ENCODE peak calls at places on chromosomes 16 and 17, in eight cellular contexts. B, E, R, D, N, Z, M and Q are unnamed samples.
A peak's percentile ranks its signal among the peaks of the same experiment; 100 is the strongest.

GRCh38 chr17:37884516-37884915 is 39.7 kb upstream of the TBC1D3K start:
- DNase-seq in D (no peak), R (no peak), N (no peak), M (no peak), E (no peak), Z (no peak), B (no peak), Q (no peak)

GRCh38 chr17:50423553-50424159 is 2.4 kb upstream of the ACSF2 start:
- DNase-seq in E (no peak), R (no peak), D (no peak), N (no peak), M (peak; percentile 93), Z (peak; percentile 99), B (no peak), Q (no peak)

GRCh38 chr17:13051876-13052275 is 34.0 kb upstream of the ELAC2 start:
- DNase-seq in B (no peak), M (no peak), E (no peak), Z (no peak), N (no peak), D (no peak), R (no peak), Q (no peak)

GRCh38 chr17:81961554-81962498 is 839 bp upstream of the NOTUM start:
- DNase-seq in D (no peak), Z (no peak), B (no peak), M (no peak), N (no peak), R (no peak), E (no peak), Q (no peak)

GRCh38 chr17:68522266-68522665 is 10.0 kb downstream of the PRKAR1A start:
- DNase-seq in D (no peak), Z (no peak), E (no peak), B (no peak), R (no peak), M (no peak), N (no peak), Q (no peak)

GRCh38 chr17:55298111-55298510 is 33.4 kb downstream of the HLF start:
- DNase-seq in D (no peak), Z (no peak), M (no peak), E (no peak), B (no peak), R (no peak), N (no peak), Q (no peak)

GRCh38 chr17:37485938-37486570 is 3.6 kb upstream of the DUSP14 start:
- DNase-seq in D (no peak), Z (no peak), R (no peak), E (no peak), M (no peak), N (no peak), B (no peak), Q (no peak)

GRCh38 chr17:51765558-51766145 is 392.9 kb downstream of the CA10 start:
- DNase-seq in D (no peak), R (no peak), E (no peak), M (no peak), Z (no peak), N (no peak), B (no peak), Q (no peak)

GRCh38 chr16:12016166-12016947 is 39.8 kb downstream of the SNX29 start:
- DNase-seq in N (no peak), R (no peak), Z (no peak), E (no peak), D (no peak), M (peak; percentile 86), B (no peak), Q (no peak)

GRCh38 chr17:38509008-38509771 is 80.9 kb downstream of the ARHGAP23 start:
- DNase-seq in N (peak; percentile 79), E (peak; percentile 79), B (peak; percentile 88), M (peak; percentile 88), D (peak; percentile 72), Z (peak; percentile 25), R (peak; percentile 78), Q (peak; percentile 91)

GRCh38 chr17:15422392-15422957 is 44.9 kb downstream of the CDRT4 start:
- DNase-seq in B (no peak), N (no peak), Z (no peak), E (no peak), D (no peak), R (no peak), M (no peak), Q (no peak)

GRCh38 chr17:43591750-43592562 is 45.8 kb upstream of the ETV4 start:
- DNase-seq in D (peak; percentile 92), M (peak; percentile 93), E (peak; percentile 86), B (no peak), Z (peak; percentile 86), N (peak; percentile 66), R (no peak), Q (peak; percentile 23)

GRCh38 chr16:68230956-68231355 is 5.0 kb downstream of the ESRP2 start:
- DNase-seq in B (no peak), E (peak; percentile 21), N (no peak), D (no peak), Z (no peak), R (no peak), M (no peak), Q (no peak)

GRCh38 chr17:75352079-75352569 is 53.4 kb downstream of the GRB2 start:
- DNase-seq in M (peak; percentile 44), E (no peak), B (peak; percentile 79), R (no peak), D (no peak), Z (no peak), N (no peak), Q (peak; percentile 40)

GRCh38 chr17:75350029-75350428 is 55.4 kb downstream of the GRB2 start:
- DNase-seq in N (no peak), R (no peak), D (no peak), Z (no peak), M (no peak), E (no peak), B (no peak), Q (no peak)

GRCh38 chr17:75350706-75351105 is 54.8 kb downstream of the GRB2 start:
- DNase-seq in M (no peak), Z (no peak), B (no peak), R (no peak), N (no peak), D (no peak), E (no peak), Q (no peak)

GRCh38 chr17:75356260-75356937 is 49.1 kb downstream of the GRB2 start:
- DNase-seq in N (no peak), M (no peak), Z (no peak), B (no peak), D (no peak), E (no peak), R (no peak), Q (no peak)

GRCh38 chr17:75353176-75353575 is 52.3 kb downstream of the GRB2 start:
- DNase-seq in E (no peak), N (no peak), B (no peak), Z (no peak), M (no peak), D (no peak), R (no peak), Q (no peak)
- TF ChIP-seq CTCF in E (no peak), N (no peak), B (no peak), Z (no peak), M (no peak), D (no peak), R (no peak), Q (no peak)

DNA sequence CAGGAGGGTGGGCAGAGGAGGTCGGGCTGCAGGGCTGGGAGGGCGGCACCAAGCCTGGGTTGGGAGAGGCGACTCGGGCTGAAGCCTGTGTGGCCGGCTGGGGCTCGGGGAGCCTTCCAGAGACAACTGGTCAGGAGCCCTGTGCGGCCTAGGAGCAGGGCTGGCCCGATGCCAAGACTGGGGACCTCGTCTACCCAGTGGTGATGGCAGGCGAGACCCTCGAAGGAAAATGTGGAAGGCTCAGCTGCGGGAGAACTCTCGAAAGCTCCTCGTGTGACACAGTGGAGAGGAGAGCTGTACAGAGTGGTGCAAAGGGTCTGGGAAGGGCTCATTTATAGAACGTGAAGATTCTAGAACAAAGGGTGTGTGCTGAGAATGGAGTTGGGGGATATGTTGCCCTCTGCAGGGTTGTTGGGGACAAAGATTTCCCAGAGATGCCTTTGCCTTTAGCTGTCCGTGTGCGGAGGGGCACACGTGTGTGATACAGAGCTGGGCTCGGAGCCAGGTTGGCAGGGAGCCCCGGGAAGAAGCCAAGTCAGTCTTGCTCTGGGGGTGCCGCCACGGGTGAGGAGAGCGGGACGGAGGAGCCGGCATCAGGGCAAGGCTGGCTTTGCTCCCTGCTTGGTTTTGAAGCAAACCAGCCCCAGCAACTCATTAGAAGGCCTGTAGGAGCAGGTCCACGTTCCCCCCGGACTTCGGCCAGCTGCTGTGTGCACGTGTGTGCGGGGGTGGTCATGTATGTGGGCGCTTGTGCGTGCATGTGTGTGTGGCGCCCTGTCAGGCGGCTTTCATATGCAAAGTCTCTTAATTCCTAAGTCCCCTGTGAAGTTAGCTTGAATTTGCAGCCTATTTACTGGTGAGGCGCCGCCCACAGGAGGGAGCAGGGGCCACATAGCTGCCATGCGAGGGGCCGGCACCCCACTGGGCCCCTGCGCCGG is 132.4 kb upstream of the CHMP6 start:
- DNase-seq in E (peak; percentile 82), B (peak; percentile 21), M (peak; percentile 91), D (peak; percentile 74), R (no peak), N (peak; percentile 89), Z (peak; percentile 87), Q (no peak)
- TF ChIP-seq CTCF in E (no peak), B (peak; percentile 33), M (peak; percentile 32), D (no peak), R (no peak), N (peak; percentile 44), Z (peak; percentile 43), Q (no peak)

DNA sequence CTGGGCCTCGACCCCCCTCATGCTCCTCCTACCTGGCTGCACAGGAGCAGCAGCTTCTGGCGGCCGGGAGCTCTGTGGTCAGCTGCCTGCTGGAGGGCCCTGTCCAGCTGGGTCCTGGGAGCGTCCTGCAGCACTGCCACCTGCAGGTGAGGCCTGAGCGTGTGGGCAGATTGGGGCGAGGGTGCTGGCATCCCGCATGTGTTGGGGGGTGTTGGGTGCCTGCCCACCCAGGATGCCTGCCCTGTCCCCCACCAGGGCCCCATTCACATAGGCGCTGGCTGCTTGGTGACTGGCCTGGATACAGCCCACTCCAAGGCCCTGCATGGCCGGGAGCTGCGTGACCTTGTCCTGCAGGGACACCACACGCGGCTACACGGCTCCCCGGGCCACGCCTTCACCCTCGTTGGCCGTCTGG is 16.5 kb downstream of the FCSK start:
- DNase-seq in M (peak; percentile 23), B (peak; percentile 77), D (no peak), R (no peak), E (peak; percentile 69), Z (peak; percentile 12), N (no peak), Q (no peak)
- TF ChIP-seq CTCF in M (peak; percentile 6), B (peak; percentile 48), D (peak; percentile 50), R (no peak), E (peak; percentile 56), Z (peak; percentile 50), N (peak; percentile 41), Q (no peak)

DNA sequence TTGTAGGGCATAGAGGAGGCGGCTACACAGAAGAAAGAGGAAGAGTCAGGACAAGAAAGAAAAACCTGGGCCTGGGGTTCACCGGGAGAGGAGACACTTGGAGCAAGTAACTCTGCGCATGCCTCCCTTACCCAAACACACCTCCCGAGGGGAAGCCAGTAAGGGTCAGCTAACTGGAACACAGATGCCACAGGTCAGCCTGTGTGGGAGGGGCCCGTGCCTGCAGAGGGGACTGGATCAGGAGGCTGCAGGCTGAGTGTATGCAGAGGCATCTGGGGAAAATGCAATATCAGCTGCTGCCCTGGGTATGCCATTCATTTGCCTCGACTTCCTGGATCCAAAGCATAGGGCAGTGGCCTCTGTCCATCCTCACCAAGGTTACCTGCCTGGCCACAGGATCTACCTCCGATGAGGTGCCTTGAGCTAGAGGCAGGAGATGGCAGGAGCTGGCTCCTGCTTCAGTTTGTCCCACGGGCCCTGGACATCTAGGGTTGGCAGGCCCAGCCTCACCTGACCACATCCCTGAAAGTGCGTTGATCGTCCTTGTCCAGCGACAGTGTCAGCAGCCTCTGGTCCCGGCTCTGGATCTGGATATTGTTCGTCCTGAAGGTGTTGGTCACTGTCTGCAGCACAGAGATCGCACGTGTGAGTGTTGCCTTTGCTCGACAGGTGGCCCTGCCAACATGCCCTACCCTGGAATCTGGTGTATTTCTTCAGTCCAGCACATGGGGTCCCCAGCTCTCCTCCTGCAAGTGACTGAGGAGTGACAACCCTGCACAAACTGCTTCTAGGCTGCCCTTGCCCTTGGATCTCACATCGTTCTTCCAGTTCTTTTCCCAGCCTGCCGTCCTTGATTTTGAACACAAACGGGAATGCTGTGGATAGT is 4.6 kb upstream of the MFSD6L start:
- DNase-seq in B (peak; percentile 53), D (no peak), N (no peak), E (no peak), Z (no peak), M (no peak), R (no peak), Q (no peak)
- TF ChIP-seq CTCF in B (no peak), D (no peak), N (no peak), E (no peak), Z (no peak), M (no peak), R (no peak), Q (no peak)